ENCODE peak calls at places on chromosomes 16 and 17, in nine cellular contexts. J is stomach; C is HFFc6; Y is NCI-H1694; Q is CD8-positive, alpha-beta memory T cell; R is posterior cingulate gyrus; V is vagina; K is skeletal muscle cell; B is naive thymus-derived CD8-positive, alpha-beta T cell. Z is an unnamed sample.

GRCh38 chr16:4005281-4005680 is 111.0 kb downstream of the ADCY9 start:
- DNase-seq in J (no peak), K (no peak), B (no peak), Q (no peak), C (no peak), V (no peak), Y (no peak), R (no peak), Z (no peak)

GRCh38 chr16:27237229-27238015 is 31.1 kb downstream of the NSMCE1 start:
- DNase-seq in R (no peak), V (no peak), Y (no peak), Q (peak), J (peak), C (no peak), B (peak), K (no peak), Z (peak)

GRCh38 chr17:59155439-59156177 is at the start of gene PRR11:
- DNase-seq in B (peak), K (peak), Q (peak), Y (peak), C (peak), V (peak), J (peak), R (peak), Z (no peak)

GRCh38 chr16:24635900-24636610 is 93.4 kb upstream of the TNRC6A start:
- DNase-seq in Y (peak), B (no peak), K (peak), C (peak), J (peak), V (no peak), R (peak), Q (no peak), Z (no peak)

GRCh38 chr17:8300629-8301242 is 5.5 kb upstream of the SLC25A35 start:
- DNase-seq in Y (peak), V (no peak), Q (peak), B (peak), J (peak), K (peak), R (peak), C (peak), Z (no peak)

GRCh38 chr17:76083536-76083935 is 4.6 kb downstream of the ZACN start:
- DNase-seq in R (no peak), B (no peak), J (no peak), K (no peak), Y (no peak), V (no peak), C (no peak), Q (no peak), Z (no peak)

GRCh38 chr17:42797067-42798007 is 1.2 kb downstream of the COA3 start:
- DNase-seq in Y (no peak), J (peak), R (no peak), V (no peak), B (no peak), K (no peak), C (no peak), Q (no peak), Z (no peak)

GRCh38 chr17:81553616-81554181 is 1.5 kb upstream of the FAAP100 start:
- DNase-seq in Q (peak), V (no peak), C (peak), J (no peak), K (peak), B (no peak), R (peak), Y (no peak), Z (no peak)